ENCODE peak calls at places on chromosomes 6 and 20, in four cellular contexts. One of them, this sample, is unnamed.

GRCh38 chr6:25329156-25329555 is 50.0 kb downstream of the CARMIL1 start:
- DNase-seq in CD8-positive, alpha-beta memory T cell: no peak
- DNase-seq in Calu3: no peak
- DNase-seq in LHCN-M2: no peak
- DNase-seq in this sample: no peak

GRCh38 chr20:1144401-1145172 is 26.2 kb downstream of the PSMF1 start:
- DNase-seq in Calu3: no peak
- DNase-seq in LHCN-M2: no peak
- DNase-seq in CD8-positive, alpha-beta memory T cell: no peak
- DNase-seq in this sample: no peak

GRCh38 chr6:149938571-149939462 is 3.0 kb upstream of the ULBP2 start:
- DNase-seq in Calu3: no peak
- DNase-seq in LHCN-M2: no peak
- DNase-seq in CD8-positive, alpha-beta memory T cell: peak
- DNase-seq in this sample: no peak

GRCh38 chr20:41467690-41468089 is 101.1 kb upstream of the EMILIN3 start:
- DNase-seq in CD8-positive, alpha-beta memory T cell: no peak
- DNase-seq in Calu3: no peak
- DNase-seq in LHCN-M2: peak
- DNase-seq in this sample: no peak

GRCh38 chr20:24314053-24314452 is 155.4 kb upstream of the SYNDIG1 start:
- DNase-seq in CD8-positive, alpha-beta memory T cell: no peak
- DNase-seq in LHCN-M2: no peak
- DNase-seq in Calu3: no peak
- DNase-seq in this sample: no peak

GRCh38 chr6:72715119-72715518 is 93.3 kb downstream of the KCNQ5 start:
- DNase-seq in LHCN-M2: no peak
- DNase-seq in CD8-positive, alpha-beta memory T cell: no peak
- DNase-seq in Calu3: no peak
- DNase-seq in this sample: no peak

GRCh38 chr20:35625584-35626385 is 10.2 kb downstream of the SPAG4 start:
- DNase-seq in LHCN-M2: no peak
- DNase-seq in Calu3: no peak
- DNase-seq in CD8-positive, alpha-beta memory T cell: no peak
- DNase-seq in this sample: no peak

GRCh38 chr6:74927299-74927698 is 278.6 kb downstream of the COL12A1 start:
- DNase-seq in LHCN-M2: no peak
- DNase-seq in Calu3: no peak
- DNase-seq in CD8-positive, alpha-beta memory T cell: no peak
- DNase-seq in this sample: no peak

GRCh38 chr6:148109732-148110131 is 232.9 kb upstream of the SASH1 start:
- DNase-seq in CD8-positive, alpha-beta memory T cell: no peak
- DNase-seq in Calu3: no peak
- DNase-seq in LHCN-M2: no peak
- DNase-seq in this sample: no peak

GRCh38 chr6:147207351-147207750 is 3.1 kb downstream of the STXBP5 start:
- DNase-seq in Calu3: no peak
- DNase-seq in CD8-positive, alpha-beta memory T cell: no peak
- DNase-seq in LHCN-M2: peak
- DNase-seq in this sample: no peak